ENCODE peak calls at places on chromosomes 13 and 19, in four cellular contexts. Y is mucosa of descending colon, H is IMR-90, X is left ventricle myocardium inferior. M is an unnamed sample. For H3K36me3, the result is how much of the 10 kb centered on the place peaks cover.

GRCh38 chr19:43779820-43780219 is 953 bp downstream of the KCNN4 start:
- DNase-seq in X (no peak), H (no peak), Y (no peak), M (no peak)

GRCh38 chr19:1395194-1396018 is 5.9 kb downstream of the GAMT start:
- DNase-seq in H (no peak), X (no peak), Y (no peak), M (no peak)

GRCh38 chr13:19959831-19960672 is 1.5 kb downstream of the ZMYM2 start:
- DNase-seq in X (peak), Y (peak), H (peak), M (peak)

GRCh38 chr19:47369923-47370625 is 21.0 kb downstream of the DHX34 start:
- DNase-seq in H (peak), X (no peak), Y (no peak), M (peak)

GRCh38 chr19:3479177-3479818 is 1.0 kb downstream of the SMIM24 start:
- DNase-seq in H (no peak), Y (no peak), X (no peak), M (no peak)

GRCh38 chr13:112699318-112699918 is 9.6 kb downstream of the ATP11A start:
- DNase-seq in X (no peak), Y (no peak), H (no peak), M (no peak)

GRCh38 chr13:113596321-113597200 is 12.0 kb downstream of the TFDP1 start:
- DNase-seq in H (no peak), Y (no peak), X (peak), M (no peak)

GRCh38 chr19:2311093-2311492 is 3.1 kb upstream of the LINGO3 start:
- DNase-seq in Y (no peak), X (no peak), H (no peak), M (no peak)

GRCh38 chr13:31101511-31102170 is 60.1 kb downstream of the HSPH1 start:
- DNase-seq in Y (no peak), X (peak), H (no peak), M (no peak)

GRCh38 chr19:54606891-54607781 is 13.7 kb downstream of the LILRA1 start:
- DNase-seq in Y (no peak), H (no peak), X (no peak), M (no peak)

GRCh38 chr13:74056829-74057564 is 77.2 kb downstream of the KLF12 start:
- DNase-seq in H (no peak), Y (no peak), X (peak), M (no peak)

GRCh38 chr19:49428547-49429451 is 3.6 kb downstream of the GFY start:
- DNase-seq in Y (peak), X (no peak), H (no peak), M (no peak)

GRCh38 chr19:46478356-46478986 is 7.1 kb upstream of the PNMA8A start:
- DNase-seq in X (no peak), Y (no peak), H (peak), M (no peak)

GRCh38 chr19:5434970-5435641 is 20.1 kb upstream of the ZNRF4 start:
- DNase-seq in Y (no peak), H (peak), X (no peak), M (peak)

GRCh38 chr13:52405767-52406494 is at the start of gene THSD1:
- DNase-seq in H (peak), Y (peak), X (peak), M (peak)

GRCh38 chr19:50003810-50004419 is 21.3 kb downstream of the VRK3 start:
- DNase-seq in H (peak), Y (no peak), X (no peak), M (peak)

GRCh38 chr19:34972163-34972705 is 8.2 kb upstream of the ZNF792 start:
- DNase-seq in Y (no peak), X (no peak), H (no peak), M (no peak)

GRCh38 chr13:75404721-75405120 is 77.2 kb downstream of the TBC1D4 start:
- DNase-seq in Y (no peak), X (no peak), H (no peak), M (no peak)

GRCh38 chr19:11197291-11198174 is at the start of gene KANK2:
- DNase-seq in H (peak), Y (peak), X (peak), M (peak)

GRCh38 chr13:68369739-68370138 is 1139.6 kb upstream of the PCDH9 start:
- DNase-seq in H (no peak), X (no peak), Y (no peak), M (no peak)

GRCh38 chr13:30375436-30375835 is 46.9 kb upstream of the UBE2L5 start:
- DNase-seq in Y (no peak), H (no peak), X (no peak), M (no peak)

GRCh38 chr19:45419895-45420294 is 3.8 kb downstream of the ERCC1 start:
- DNase-seq in X (no peak), Y (no peak), H (no peak), M (no peak)

GRCh38 chr13:76425930-76426329 is 460.3 kb downstream of the KCTD12 start:
- DNase-seq in Y (no peak), H (peak), X (no peak), M (peak)

GRCh38 chr13:23867027-23867491 is 22.1 kb downstream of the MIPEP start:
- DNase-seq in Y (no peak), H (peak), X (no peak), M (peak)

GRCh38 chr19:50204811-50205675 is 1.6 kb downstream of the MYH14 start:
- DNase-seq in Y (peak), H (no peak), X (peak), M (no peak)

GRCh38 chr19:38877781-38878574 is at the start of gene RINL:
- DNase-seq in H (no peak), Y (peak), X (no peak), M (no peak)

GRCh38 chr19:41853768-41854167 is 6.3 kb upstream of the RPS19 start:
- DNase-seq in H (no peak), X (no peak), Y (no peak), M (no peak)

GRCh38 chr13:43732726-43733125 is 54.0 kb downstream of the ENOX1 start:
- DNase-seq in Y (no peak), H (no peak), X (no peak), M (no peak)

GRCh38 chr13:99013951-99014350 is 36.1 kb upstream of the DOCK9 start:
- DNase-seq in X (no peak), H (no peak), Y (no peak), M (no peak)

GRCh38 chr13:25085125-25085742 is 10.7 kb upstream of the PABPC3 start:
- DNase-seq in Y (no peak), X (no peak), H (peak), M (no peak)

GRCh38 chr13:59444210-59444857 is 719.4 kb downstream of the DIAPH3 start:
- DNase-seq in Y (no peak), H (no peak), X (no peak), M (no peak)

GRCh38 chr13:77574076-77574475 is 38.6 kb downstream of the SCEL start:
- DNase-seq in H (no peak), X (no peak), Y (no peak), M (no peak)

GRCh38 chr13:46184277-46184699 is 2.3 kb upstream of the LCP1 start:
- DNase-seq in H (no peak), X (peak), Y (peak), M (no peak)

GRCh38 chr19:18650468-18651001 is 13.7 kb downstream of the KLHL26 start:
- DNase-seq in H (peak), X (peak), Y (peak), M (peak)

GRCh38 chr19:4069331-4069959 is 2.7 kb upstream of the ZBTB7A start:
- DNase-seq in H (no peak), X (no peak), Y (peak), M (no peak)

GRCh38 chr13:109957875-109958274 is 171.5 kb upstream of the IRS2 start:
- DNase-seq in X (no peak), Y (no peak), H (no peak), M (no peak)

GRCh38 chr19:11694533-11695439 is 44.0 kb downstream of the ZNF823 start:
- DNase-seq in X (peak), Y (peak), H (peak), M (peak)

GRCh38 chr19:19105365-19106060 is 32.8 kb downstream of the TMEM161A start:
- DNase-seq in H (no peak), X (peak), Y (peak), M (no peak)

GRCh38 chr13:80010286-80010831 is 330.6 kb downstream of the SPRY2 start:
- DNase-seq in X (no peak), Y (no peak), H (no peak), M (no peak)

GRCh38 chr13:111177081-111177711 is 62.1 kb downstream of the ARHGEF7 start:
- DNase-seq in X (peak), Y (peak), H (peak), M (no peak)
- H3K36me3 ChIP-seq in X (under half), Y (under half), H (under half), M (under half)

GRCh38 chr19:17125728-17126677 is 50.4 kb downstream of the MYO9B start:
- DNase-seq in H (peak), Y (peak), X (peak), M (no peak)
- H3K4me3 ChIP-seq in H (no peak), Y (no peak), X (no peak), M (no peak)

GRCh38 chr19:8396563-8397203 is 6.5 kb downstream of the RAB11B start:
- DNase-seq in H (peak), Y (peak), X (peak), M (peak)

GRCh38 chr19:8397291-8397690 is 7.1 kb downstream of the RAB11B start:
- DNase-seq in X (no peak), H (no peak), Y (peak), M (no peak)

GRCh38 chr19:8397746-8398721 is 7.9 kb downstream of the RAB11B start:
- DNase-seq in Y (peak), H (no peak), X (no peak), M (no peak)

GRCh38 chr19:8401981-8402411 is 11.1 kb upstream of the MARCHF2 start:
- DNase-seq in H (no peak), X (no peak), Y (peak), M (no peak)

GRCh38 chr19:8399681-8400188 is 9.6 kb downstream of the RAB11B start:
- DNase-seq in Y (peak), H (no peak), X (no peak), M (no peak)
- H3K36me3 ChIP-seq in Y (under half), H (under half), X (under half), M (half or more)

DNA sequence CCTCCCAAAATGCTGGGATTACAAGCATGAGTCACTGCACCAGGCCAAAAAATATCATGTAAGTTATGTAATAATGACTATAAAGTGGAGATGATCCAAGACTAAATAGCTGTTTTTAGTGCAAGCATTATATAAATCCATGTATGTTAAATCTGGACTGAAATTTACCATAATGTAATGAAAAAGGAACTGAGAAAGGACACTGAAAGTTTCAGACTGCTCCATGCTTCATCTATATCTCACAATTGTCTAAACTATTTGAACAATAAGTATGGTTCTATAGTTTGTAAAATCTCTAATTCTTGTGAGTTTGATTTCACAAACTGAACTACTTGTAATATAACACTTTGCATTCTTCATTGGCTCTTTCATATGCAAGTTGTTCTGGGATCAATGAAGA is 2299.5 kb downstream of the PCDH9 start:
- DNase-seq in H (no peak), Y (no peak), X (no peak), M (no peak)
- H3K4me3 ChIP-seq in H (no peak), Y (no peak), X (no peak), M (no peak)

M was measured in MG63.